ENCODE peak calls at places on chromosomes 13 and 19, in eight cellular contexts. One of them, this sample, is unnamed. For H3K4me1, the result is how much of the 10 kb centered on the place peaks cover.

GRCh38 chr19:5149930-5150329 is 181.0 kb downstream of the KDM4B start:
- DNase-seq in IMR-90: no peak
- DNase-seq in breast epithelium: no peak
- DNase-seq in fibroblast of lung: no peak
- DNase-seq in stomach: no peak
- DNase-seq in heart right ventricle: no peak
- DNase-seq in HCT116: no peak
- DNase-seq in left ventricle myocardium inferior: no peak
- DNase-seq in this sample: no peak

GRCh38 chr13:78978381-78978998 is 319.5 kb upstream of the OBI1 start:
- DNase-seq in IMR-90: peak
- DNase-seq in fibroblast of lung: peak
- DNase-seq in stomach: peak
- DNase-seq in left ventricle myocardium inferior: no peak
- DNase-seq in heart right ventricle: peak
- DNase-seq in breast epithelium: no peak
- DNase-seq in HCT116: peak
- DNase-seq in this sample: peak

GRCh38 chr19:4878491-4878968 is 11.1 kb upstream of the PLIN3 start:
- DNase-seq in HCT116: no peak
- DNase-seq in stomach: no peak
- DNase-seq in heart right ventricle: no peak
- DNase-seq in IMR-90: no peak
- DNase-seq in left ventricle myocardium inferior: peak
- DNase-seq in breast epithelium: no peak
- DNase-seq in fibroblast of lung: no peak
- DNase-seq in this sample: no peak

GRCh38 chr13:103371271-103371670 is 305.1 kb upstream of the SLC10A2 start:
- DNase-seq in HCT116: no peak
- DNase-seq in fibroblast of lung: peak
- DNase-seq in stomach: no peak
- DNase-seq in left ventricle myocardium inferior: no peak
- DNase-seq in heart right ventricle: no peak
- DNase-seq in breast epithelium: no peak
- DNase-seq in IMR-90: no peak
- DNase-seq in this sample: no peak

GRCh38 chr19:19554074-19555023 is 16.3 kb downstream of the CILP2 start:
- DNase-seq in breast epithelium: no peak
- DNase-seq in fibroblast of lung: peak
- DNase-seq in heart right ventricle: no peak
- DNase-seq in stomach: peak
- DNase-seq in left ventricle myocardium inferior: peak
- DNase-seq in IMR-90: peak
- DNase-seq in HCT116: no peak
- DNase-seq in this sample: peak

GRCh38 chr19:10270180-10270615 is 722 bp upstream of the ICAM1 start:
- DNase-seq in stomach: peak
- DNase-seq in heart right ventricle: peak
- DNase-seq in HCT116: no peak
- DNase-seq in IMR-90: no peak
- DNase-seq in left ventricle myocardium inferior: peak
- DNase-seq in fibroblast of lung: no peak
- DNase-seq in breast epithelium: no peak
- DNase-seq in this sample: peak

GRCh38 chr19:14480695-14481069 is 5.5 kb upstream of the PTGER1 start:
- DNase-seq in heart right ventricle: no peak
- DNase-seq in stomach: no peak
- DNase-seq in left ventricle myocardium inferior: no peak
- DNase-seq in fibroblast of lung: peak
- DNase-seq in IMR-90: peak
- DNase-seq in breast epithelium: no peak
- DNase-seq in HCT116: no peak
- DNase-seq in this sample: no peak

GRCh38 chr13:51767100-51767499 is 36.9 kb downstream of the DHRS12 start:
- DNase-seq in fibroblast of lung: no peak
- DNase-seq in stomach: no peak
- DNase-seq in breast epithelium: no peak
- DNase-seq in IMR-90: no peak
- DNase-seq in heart right ventricle: no peak
- DNase-seq in HCT116: no peak
- DNase-seq in left ventricle myocardium inferior: no peak
- DNase-seq in this sample: no peak

GRCh38 chr13:88648598-88649373 is 977.6 kb downstream of the SLITRK5 start:
- DNase-seq in IMR-90: no peak
- DNase-seq in breast epithelium: no peak
- DNase-seq in HCT116: no peak
- DNase-seq in fibroblast of lung: no peak
- DNase-seq in stomach: no peak
- DNase-seq in left ventricle myocardium inferior: no peak
- DNase-seq in heart right ventricle: no peak
- DNase-seq in this sample: peak

GRCh38 chr19:39212377-39212742 is 8.3 kb upstream of the SYCN start:
- DNase-seq in IMR-90: no peak
- DNase-seq in heart right ventricle: no peak
- DNase-seq in HCT116: peak
- DNase-seq in left ventricle myocardium inferior: peak
- DNase-seq in stomach: peak
- DNase-seq in fibroblast of lung: no peak
- DNase-seq in breast epithelium: no peak
- DNase-seq in this sample: peak

GRCh38 chr19:32857584-32857983 is 12.0 kb downstream of the SLC7A9 start:
- DNase-seq in heart right ventricle: no peak
- DNase-seq in left ventricle myocardium inferior: no peak
- DNase-seq in fibroblast of lung: no peak
- DNase-seq in stomach: no peak
- DNase-seq in breast epithelium: no peak
- DNase-seq in HCT116: no peak
- DNase-seq in IMR-90: no peak
- DNase-seq in this sample: no peak

GRCh38 chr13:97403893-97404683 is 29.9 kb upstream of the RAP2A start:
- DNase-seq in breast epithelium: no peak
- DNase-seq in IMR-90: peak
- DNase-seq in heart right ventricle: no peak
- DNase-seq in stomach: no peak
- DNase-seq in HCT116: no peak
- DNase-seq in left ventricle myocardium inferior: no peak
- DNase-seq in fibroblast of lung: no peak
- DNase-seq in this sample: no peak

GRCh38 chr13:98202026-98202425 is 25.0 kb upstream of the RNF113B start:
- DNase-seq in breast epithelium: no peak
- DNase-seq in heart right ventricle: no peak
- DNase-seq in fibroblast of lung: no peak
- DNase-seq in left ventricle myocardium inferior: no peak
- DNase-seq in HCT116: no peak
- DNase-seq in IMR-90: no peak
- DNase-seq in stomach: peak
- DNase-seq in this sample: peak

GRCh38 chr13:44231786-44232516 is 141.7 kb upstream of the SERP2 start:
- DNase-seq in fibroblast of lung: peak
- DNase-seq in left ventricle myocardium inferior: no peak
- DNase-seq in heart right ventricle: no peak
- DNase-seq in stomach: peak
- DNase-seq in breast epithelium: peak
- DNase-seq in IMR-90: peak
- DNase-seq in HCT116: peak
- DNase-seq in this sample: peak

GRCh38 chr13:77749481-77749880 is 52.0 kb downstream of the SLAIN1 start:
- DNase-seq in breast epithelium: no peak
- DNase-seq in left ventricle myocardium inferior: no peak
- DNase-seq in heart right ventricle: no peak
- DNase-seq in fibroblast of lung: peak
- DNase-seq in IMR-90: no peak
- DNase-seq in HCT116: no peak
- DNase-seq in stomach: no peak
- DNase-seq in this sample: no peak

GRCh38 chr13:87172166-87172825 is 498.9 kb upstream of the SLITRK5 start:
- DNase-seq in IMR-90: no peak
- DNase-seq in heart right ventricle: no peak
- DNase-seq in stomach: no peak
- DNase-seq in HCT116: no peak
- DNase-seq in left ventricle myocardium inferior: no peak
- DNase-seq in breast epithelium: no peak
- DNase-seq in fibroblast of lung: peak
- DNase-seq in this sample: no peak

GRCh38 chr19:10751109-10751972 is 33.5 kb downstream of the DNM2 start:
- DNase-seq in heart right ventricle: no peak
- DNase-seq in HCT116: no peak
- DNase-seq in fibroblast of lung: no peak
- DNase-seq in IMR-90: no peak
- DNase-seq in left ventricle myocardium inferior: peak
- DNase-seq in breast epithelium: no peak
- DNase-seq in stomach: peak
- DNase-seq in this sample: peak

GRCh38 chr19:9941236-9941635 is 4.9 kb upstream of the OLFM2 start:
- DNase-seq in left ventricle myocardium inferior: no peak
- DNase-seq in heart right ventricle: no peak
- DNase-seq in IMR-90: peak
- DNase-seq in stomach: no peak
- DNase-seq in breast epithelium: no peak
- DNase-seq in HCT116: no peak
- DNase-seq in fibroblast of lung: peak
- DNase-seq in this sample: no peak

GRCh38 chr13:52345048-52345447 is 60.9 kb downstream of the THSD1 start:
- DNase-seq in HCT116: no peak
- DNase-seq in fibroblast of lung: peak
- DNase-seq in stomach: no peak
- DNase-seq in left ventricle myocardium inferior: no peak
- DNase-seq in IMR-90: peak
- DNase-seq in breast epithelium: no peak
- DNase-seq in heart right ventricle: no peak
- DNase-seq in this sample: no peak

GRCh38 chr13:109744512-109745051 is 41.8 kb downstream of the IRS2 start:
- DNase-seq in left ventricle myocardium inferior: peak
- DNase-seq in heart right ventricle: peak
- DNase-seq in breast epithelium: no peak
- DNase-seq in fibroblast of lung: peak
- DNase-seq in IMR-90: peak
- DNase-seq in stomach: no peak
- DNase-seq in HCT116: no peak
- DNase-seq in this sample: peak

GRCh38 chr13:43830481-43830873 is 43.7 kb upstream of the ENOX1 start:
- DNase-seq in stomach: no peak
- DNase-seq in fibroblast of lung: peak
- DNase-seq in breast epithelium: no peak
- DNase-seq in HCT116: no peak
- DNase-seq in IMR-90: peak
- DNase-seq in left ventricle myocardium inferior: no peak
- DNase-seq in heart right ventricle: no peak
- DNase-seq in this sample: no peak

DNA sequence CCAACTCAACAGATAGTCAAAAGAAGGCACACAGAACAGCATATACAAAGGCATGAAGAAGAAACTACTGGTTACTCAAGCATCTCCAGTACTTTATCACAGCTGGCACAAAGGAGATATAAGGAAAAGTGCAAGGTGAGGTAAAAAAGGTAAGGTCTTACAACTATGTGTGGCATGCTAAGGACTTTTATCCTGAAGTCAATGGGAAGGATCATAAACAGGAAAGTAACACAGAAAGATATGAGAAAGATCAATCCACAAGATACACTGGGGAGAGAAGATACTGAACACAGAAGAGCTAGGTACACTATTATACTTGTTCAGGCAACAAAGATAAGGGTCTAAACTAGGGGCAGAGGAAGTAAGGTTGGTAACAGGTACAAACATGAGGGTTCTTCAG is 5.9 kb downstream of the KPNA3 start:
- DNase-seq in IMR-90: no peak
- DNase-seq in stomach: no peak
- DNase-seq in fibroblast of lung: no peak
- DNase-seq in breast epithelium: no peak
- DNase-seq in heart right ventricle: no peak
- DNase-seq in HCT116: no peak
- DNase-seq in left ventricle myocardium inferior: no peak
- DNase-seq in this sample: no peak
- H3K4me1 ChIP-seq in IMR-90: under half
- H3K4me1 ChIP-seq in stomach: half or more
- H3K4me1 ChIP-seq in fibroblast of lung: under half
- H3K4me1 ChIP-seq in breast epithelium: under half
- H3K4me1 ChIP-seq in heart right ventricle: under half
- H3K4me1 ChIP-seq in HCT116: under half
- H3K4me1 ChIP-seq in left ventricle myocardium inferior: half or more
- H3K4me1 ChIP-seq in this sample: under half

GRCh38 chr19:46784262-46785053 is 3.9 kb downstream of the SLC1A5 start:
- DNase-seq in left ventricle myocardium inferior: peak
- DNase-seq in heart right ventricle: peak
- DNase-seq in breast epithelium: peak
- DNase-seq in HCT116: peak
- DNase-seq in stomach: peak
- DNase-seq in fibroblast of lung: peak
- DNase-seq in IMR-90: peak
- DNase-seq in this sample: peak
- H3K4me1 ChIP-seq in left ventricle myocardium inferior: half or more
- H3K4me1 ChIP-seq in heart right ventricle: under half
- H3K4me1 ChIP-seq in breast epithelium: under half
- H3K4me1 ChIP-seq in HCT116: under half
- H3K4me1 ChIP-seq in stomach: half or more
- H3K4me1 ChIP-seq in fibroblast of lung: under half
- H3K4me1 ChIP-seq in IMR-90: under half
- H3K4me1 ChIP-seq in this sample: under half

GRCh38 chr19:41864374-41864773 is 4.3 kb downstream of the RPS19 start:
- DNase-seq in stomach: no peak
- DNase-seq in heart right ventricle: no peak
- DNase-seq in left ventricle myocardium inferior: no peak
- DNase-seq in IMR-90: no peak
- DNase-seq in fibroblast of lung: no peak
- DNase-seq in breast epithelium: no peak
- DNase-seq in HCT116: no peak
- DNase-seq in this sample: no peak

GRCh38 chr19:41861846-41862245 is 1.8 kb downstream of the RPS19 start:
- DNase-seq in fibroblast of lung: no peak
- DNase-seq in stomach: no peak
- DNase-seq in left ventricle myocardium inferior: no peak
- DNase-seq in IMR-90: no peak
- DNase-seq in breast epithelium: no peak
- DNase-seq in heart right ventricle: no peak
- DNase-seq in HCT116: no peak
- DNase-seq in this sample: no peak

GRCh38 chr19:41861098-41861768 is 1.2 kb downstream of the RPS19 start:
- DNase-seq in left ventricle myocardium inferior: no peak
- DNase-seq in IMR-90: no peak
- DNase-seq in heart right ventricle: no peak
- DNase-seq in breast epithelium: no peak
- DNase-seq in HCT116: no peak
- DNase-seq in stomach: no peak
- DNase-seq in fibroblast of lung: no peak
- DNase-seq in this sample: no peak

GRCh38 chr19:41862445-41862986 is 2.5 kb downstream of the RPS19 start:
- DNase-seq in HCT116: no peak
- DNase-seq in stomach: no peak
- DNase-seq in fibroblast of lung: no peak
- DNase-seq in IMR-90: no peak
- DNase-seq in left ventricle myocardium inferior: no peak
- DNase-seq in heart right ventricle: no peak
- DNase-seq in breast epithelium: no peak
- DNase-seq in this sample: no peak

GRCh38 chr19:41863209-41863931 is 3.3 kb downstream of the RPS19 start:
- DNase-seq in left ventricle myocardium inferior: no peak
- DNase-seq in HCT116: no peak
- DNase-seq in IMR-90: no peak
- DNase-seq in stomach: no peak
- DNase-seq in heart right ventricle: no peak
- DNase-seq in breast epithelium: no peak
- DNase-seq in fibroblast of lung: no peak
- DNase-seq in this sample: no peak
- H3K4me1 ChIP-seq in left ventricle myocardium inferior: half or more
- H3K4me1 ChIP-seq in HCT116: under half
- H3K4me1 ChIP-seq in IMR-90: under half
- H3K4me1 ChIP-seq in stomach: half or more
- H3K4me1 ChIP-seq in heart right ventricle: under half
- H3K4me1 ChIP-seq in breast epithelium: under half
- H3K4me1 ChIP-seq in fibroblast of lung: under half
- H3K4me1 ChIP-seq in this sample: under half

GRCh38 chr19:29668746-29669609 is 3.7 kb downstream of the PLEKHF1 start:
- DNase-seq in breast epithelium: peak
- DNase-seq in heart right ventricle: no peak
- DNase-seq in left ventricle myocardium inferior: no peak
- DNase-seq in IMR-90: no peak
- DNase-seq in stomach: no peak
- DNase-seq in fibroblast of lung: no peak
- DNase-seq in HCT116: no peak
- DNase-seq in this sample: no peak
- H3K4me1 ChIP-seq in breast epithelium: under half
- H3K4me1 ChIP-seq in heart right ventricle: under half
- H3K4me1 ChIP-seq in left ventricle myocardium inferior: half or more
- H3K4me1 ChIP-seq in IMR-90: under half
- H3K4me1 ChIP-seq in stomach: half or more
- H3K4me1 ChIP-seq in fibroblast of lung: under half
- H3K4me1 ChIP-seq in HCT116: under half
- H3K4me1 ChIP-seq in this sample: under half

This sample was measured in small intestine.